ENCODE peak calls at places on chromosomes 13 and 19, in four cellular contexts. H, C, U and V are unnamed samples.

GRCh38 chr19:43367822-43368221 is 14.3 kb downstream of the CD177 start:
- DNase-seq in H (no peak), C (no peak), U (no peak), V (no peak)

GRCh38 chr19:485583-486236 is 10.6 kb upstream of the MADCAM1 start:
- DNase-seq in H (no peak), C (peak; percentile 87), U (peak; percentile 42), V (peak; percentile 82)

GRCh38 chr13:100235311-100235901 is 146.5 kb downstream of the PCCA start:
- DNase-seq in H (no peak), C (peak; percentile 18), U (no peak), V (peak; percentile 41)

GRCh38 chr13:105920375-105920774 is 615.1 kb downstream of the EFNB2 start:
- DNase-seq in H (no peak), C (no peak), U (no peak), V (no peak)

GRCh38 chr13:113364371-113364932 is 522 bp upstream of the GRTP1 start:
- DNase-seq in H (no peak), C (peak; percentile 39), U (no peak), V (no peak)

GRCh38 chr13:39100996-39101751 is 62.9 kb downstream of the NHLRC3 start:
- DNase-seq in H (no peak), C (no peak), U (no peak), V (no peak)

GRCh38 chr13:51534075-51534817 is 50.0 kb upstream of the WDFY2 start:
- DNase-seq in H (no peak), C (peak; percentile 19), U (peak; percentile 56), V (peak; percentile 34)

GRCh38 chr19:1076951-1077350 is 10.0 kb downstream of the ARHGAP45 start:
- DNase-seq in H (no peak), C (no peak), U (peak; percentile 67), V (peak; percentile 53)

GRCh38 chr13:27384285-27384684 is 40.1 kb upstream of the GTF3A start:
- DNase-seq in H (no peak), C (no peak), U (no peak), V (no peak)

GRCh38 chr19:2492870-2493269 is 16.9 kb downstream of the GADD45B start:
- DNase-seq in H (no peak), C (no peak), U (no peak), V (no peak)

GRCh38 chr19:55149078-55150003 is at the start of gene TNNT1:
- DNase-seq in H (no peak), C (no peak), U (peak; percentile 53), V (no peak)

GRCh38 chr13:30479154-30479553 is 13.4 kb upstream of the HMGB1 start:
- DNase-seq in H (no peak), C (no peak), U (no peak), V (no peak)

GRCh38 chr19:55406869-55407624 is 541 bp downstream of the UBE2S start:
- DNase-seq in H (no peak), C (peak; percentile 41), U (peak; percentile 46), V (peak; percentile 42)

GRCh38 chr19:30236006-30236405 is 136.2 kb upstream of the ZNF536 start:
- DNase-seq in H (no peak), C (no peak), U (no peak), V (no peak)

GRCh38 chr19:18227781-18228271 is 1.6 kb upstream of the PDE4C start:
- DNase-seq in H (no peak), C (no peak), U (peak; percentile 49), V (no peak)

GRCh38 chr13:74891610-74892009 is 590.4 kb downstream of the TBC1D4 start:
- DNase-seq in H (no peak), C (no peak), U (no peak), V (no peak)

GRCh38 chr13:113562085-113562749 is 22.3 kb upstream of the TFDP1 start:
- DNase-seq in H (peak; percentile 62), C (peak; percentile 60), U (peak; percentile 73), V (peak; percentile 36)

GRCh38 chr19:11699931-11700794 is 38.6 kb downstream of the ZNF823 start:
- DNase-seq in H (no peak), C (no peak), U (no peak), V (no peak)

GRCh38 chr19:29645911-29646310 is 19.4 kb upstream of the PLEKHF1 start:
- DNase-seq in H (peak; percentile 43), C (peak; percentile 33), U (peak; percentile 79), V (peak; percentile 16)

GRCh38 chr13:29707876-29708543 is 112.5 kb upstream of the SLC7A1 start:
- DNase-seq in H (no peak), C (peak; percentile 15), U (no peak), V (peak; percentile 55)

GRCh38 chr13:44149821-44150220 is 223.8 kb upstream of the SERP2 start:
- DNase-seq in H (no peak), C (no peak), U (no peak), V (no peak)

GRCh38 chr19:6066661-6067646 is 43.3 kb downstream of the RFX2 start:
- DNase-seq in H (peak; percentile 97), C (peak; percentile 64), U (peak; percentile 99), V (peak; percentile 97)

GRCh38 chr13:31824705-31825512 is 85.6 kb downstream of the RXFP2 start:
- DNase-seq in H (no peak), C (no peak), U (no peak), V (no peak)
- TF ChIP-seq POLR2A in H (no peak), C (no peak), U (no peak), V (no peak)

GRCh38 chr19:8423821-8424223 is 10.7 kb downstream of the MARCHF2 start:
- DNase-seq in H (peak; percentile 97), C (peak; percentile 97), U (peak; percentile 97), V (peak; percentile 70)
- H3K4me3 ChIP-seq in H (no peak overlapping the region), C (no peak overlapping the region), U (no peak overlapping the region), V (no peak overlapping the region)

GRCh38 chr13:88257706-88258105 is 586.5 kb downstream of the SLITRK5 start:
- DNase-seq in H (no peak), C (no peak), U (no peak), V (no peak)
- H3K27ac ChIP-seq in H (no peak overlapping the region), C (no peak overlapping the region), U (no peak overlapping the region), V (no peak overlapping the region)

GRCh38 chr19:47274071-47274890 is at the start of gene INAFM1:
- DNase-seq in H (peak; percentile 99), C (peak; percentile 99), U (peak; percentile 98), V (peak; percentile 98)
- TF ChIP-seq POLR2A in H (peak; percentile 61), C (peak; percentile 12), U (no peak), V (peak; percentile 89)